ENCODE peak calls at places on chromosome 6, in six cellular contexts. Z is fibroblast of lung, V is HepG2, T is PC-9, E is neural progenitor cell, M is DND-41. Q is an unnamed sample.

GRCh38 chr6:84258268-84258667 is 30.8 kb upstream of the CEP162 start:
- DNase-seq in V (no peak), E (no peak), T (no peak), Z (no peak), M (no peak), Q (no peak)

GRCh38 chr6:106124437-106125423 is 38.6 kb downstream of the PRDM1 start:
- DNase-seq in M (no peak), Z (no peak), E (no peak), V (no peak), T (no peak), Q (no peak)

GRCh38 chr6:153032255-153032882 is 29.9 kb upstream of the MTRF1L start:
- DNase-seq in M (no peak), Z (peak; percentile 90), E (peak; percentile 9), V (peak; percentile 22), T (no peak), Q (peak; percentile 30)

GRCh38 chr6:11921017-11921438 is 91.1 kb upstream of the HIVEP1 start:
- DNase-seq in M (no peak), T (peak; percentile 70), Z (peak; percentile 87), E (peak; percentile 29), V (no peak), Q (peak; percentile 89)

GRCh38 chr6:12129523-12129922 is 117.4 kb downstream of the HIVEP1 start:
- DNase-seq in Z (no peak), E (no peak), M (no peak), V (no peak), T (no peak), Q (no peak)

GRCh38 chr6:151437401-151437800 is 14.5 kb downstream of the RMND1 start:
- DNase-seq in Z (peak; percentile 41), T (no peak), V (no peak), E (no peak), M (no peak), Q (no peak)

GRCh38 chr6:31495580-31495979 is 2.4 kb upstream of the MICB start:
- DNase-seq in V (no peak), M (no peak), Z (peak; percentile 51), T (peak; percentile 50), E (no peak), Q (no peak)

GRCh38 chr6:128483472-128484135 is 36.8 kb downstream of the PTPRK start:
- DNase-seq in T (no peak), Z (no peak), M (no peak), E (no peak), V (no peak), Q (no peak)

GRCh38 chr6:169799474-169799926 is 48.1 kb downstream of the ERMARD start:
- DNase-seq in M (no peak), E (no peak), Z (no peak), T (no peak), V (peak; percentile 95), Q (no peak)

GRCh38 chr6:90809035-90809434 is 222.2 kb upstream of the MAP3K7 start:
- DNase-seq in Z (no peak), M (no peak), T (no peak), E (peak; percentile 3), V (no peak), Q (no peak)

GRCh38 chr6:161001421-161001820 is 9.9 kb downstream of the MAP3K4 start:
- DNase-seq in T (no peak), E (no peak), Z (no peak), M (no peak), V (peak; percentile 53), Q (no peak)

GRCh38 chr6:6461138-6461537 is 127.4 kb upstream of the LY86 start:
- DNase-seq in T (no peak), Z (no peak), E (no peak), M (no peak), V (no peak), Q (no peak)

GRCh38 chr6:115969930-115970273 is 90.8 kb downstream of the FRK start:
- DNase-seq in Z (no peak), M (no peak), T (no peak), V (no peak), E (no peak), Q (no peak)

GRCh38 chr6:29505808-29506207 is 18.1 kb upstream of the MAS1L start:
- DNase-seq in M (no peak), E (no peak), V (no peak), T (no peak), Z (no peak), Q (no peak)

GRCh38 chr6:125867483-125867935 is 76.7 kb downstream of the NCOA7 start:
- DNase-seq in Z (peak; percentile 63), M (no peak), E (peak; percentile 2), V (peak; percentile 24), T (peak; percentile 94), Q (peak; percentile 25)

GRCh38 chr6:104357928-104358327 is 501.8 kb downstream of the HACE1 start:
- DNase-seq in E (no peak), M (no peak), T (no peak), Z (no peak), V (no peak), Q (no peak)

GRCh38 chr6:140462495-140463311 is 1088.3 kb upstream of the CITED2 start:
- DNase-seq in T (peak; percentile 40), M (no peak), E (no peak), Z (peak; percentile 82), V (no peak), Q (peak; percentile 48)

GRCh38 chr6:37696220-37696840 is 1.4 kb downstream of the MDGA1 start:
- DNase-seq in Z (peak; percentile 42), T (peak; percentile 26), V (no peak), E (peak; percentile 66), M (peak; percentile 26), Q (peak; percentile 32)
- TF ChIP-seq EZH2 in Z (no peak), T (no peak), V (peak; percentile 75), E (peak; percentile 88), M (peak; percentile 81), Q (peak; percentile 55)

GRCh38 chr6:20877008-20877937 is 343.0 kb downstream of the CDKAL1 start:
- DNase-seq in T (peak; percentile 89), M (no peak), E (no peak), Z (peak; percentile 95), V (peak; percentile 93), Q (peak; percentile 80)
- H3K4me2 ChIP-seq in T (peak overlapping the region; percentile 58), M (no peak overlapping the region), E (no peak overlapping the region), Z (peak overlapping the region; percentile 26), V (peak overlapping the region; percentile 65), Q (peak overlapping the region; percentile 22)

GRCh38 chr6:158669145-158670035 is 19.5 kb downstream of the SYTL3 start:
- DNase-seq in V (no peak), E (no peak), Z (no peak), M (no peak), T (no peak), Q (no peak)

GRCh38 chr6:158667360-158667981 is 17.6 kb downstream of the SYTL3 start:
- DNase-seq in Z (no peak), M (no peak), V (no peak), E (no peak), T (no peak), Q (no peak)

GRCh38 chr6:158665332-158665731 is 15.5 kb downstream of the SYTL3 start:
- DNase-seq in T (no peak), V (no peak), M (no peak), Z (no peak), E (no peak), Q (no peak)

GRCh38 chr6:158668707-158669103 is 18.9 kb downstream of the SYTL3 start:
- DNase-seq in V (no peak), Z (no peak), T (no peak), M (no peak), E (no peak), Q (no peak)

GRCh38 chr6:158666637-158667359 is 16.9 kb downstream of the SYTL3 start:
- DNase-seq in T (peak; percentile 68), M (no peak), V (no peak), E (no peak), Z (peak; percentile 89), Q (no peak)
- TF ChIP-seq EZH2 in T (no peak), M (no peak), V (peak; percentile 76), E (no peak), Z (no peak), Q (no peak)

GRCh38 chr6:85460951-85461805 is 11.3 kb downstream of the NT5E start:
- DNase-seq in T (peak; percentile 19), Z (peak; percentile 64), V (peak; percentile 45), M (peak; percentile 30), E (no peak), Q (no peak)
- H3K4me2 ChIP-seq in T (peak overlapping the region; percentile 98), Z (no peak overlapping the region), V (no peak overlapping the region), M (no peak overlapping the region), E (no peak overlapping the region), Q (no peak overlapping the region)